ENCODE peak calls at places on chromosomes 13 and 19, in nine cellular contexts. F is uterus, X is ascending aorta, U is PC-9, R is astrocyte of the cerebellum, N is glutamatergic neuron, E is cardiac fibroblast, M is DND-41, O is epithelial cell of proximal tubule. G is an unnamed sample.

GRCh38 chr19:16197188-16197621 is 506 bp upstream of the AP1M1 start:
- DNase-seq in F (no peak), X (no peak), U (no peak), R (peak; percentile 55), N (no peak), E (peak; percentile 81), M (no peak), O (no peak), G (no peak)

GRCh38 chr13:107819071-107819470 is 396.3 kb downstream of the LIG4 start:
- DNase-seq in F (no peak), X (no peak), U (no peak), R (no peak), N (no peak), E (no peak), M (no peak), O (no peak), G (no peak)

GRCh38 chr19:29418106-29418684 is 107.6 kb upstream of the VSTM2B start:
- DNase-seq in F (no peak), X (no peak), U (no peak), R (no peak), N (peak; percentile 45), E (no peak), M (no peak), O (no peak), G (no peak)

GRCh38 chr19:47510516-47511127 is 4.2 kb downstream of the NAPA start:
- DNase-seq in F (no peak), X (no peak), U (no peak), R (no peak), N (no peak), E (no peak), M (no peak), O (no peak), G (no peak)

GRCh38 chr13:40271931-40272775 is 394.3 kb downstream of the FOXO1 start:
- DNase-seq in F (peak; percentile 84), X (peak; percentile 27), U (peak; percentile 74), R (peak; percentile 94), N (no peak), E (peak; percentile 88), M (no peak), O (peak; percentile 44), G (no peak)

GRCh38 chr13:48265217-48265815 is 32.3 kb downstream of the ITM2B start:
- DNase-seq in F (no peak), X (no peak), U (no peak), R (no peak), N (no peak), E (no peak), M (no peak), O (no peak), G (no peak)

GRCh38 chr19:41739361-41739760 is 16.0 kb upstream of the CEACAM6 start:
- DNase-seq in F (no peak), X (no peak), U (no peak), R (no peak), N (no peak), E (no peak), M (no peak), O (no peak), G (no peak)

GRCh38 chr13:44972956-44973581 is 16.2 kb downstream of the NUFIP1 start:
- DNase-seq in F (no peak), X (no peak), U (no peak), R (peak; percentile 20), N (no peak), E (peak; percentile 56), M (no peak), O (no peak), G (no peak)

GRCh38 chr19:1400281-1401137 is 833 bp downstream of the GAMT start:
- DNase-seq in F (no peak), X (no peak), U (no peak), R (no peak), N (peak; percentile 51), E (peak; percentile 23), M (peak; percentile 43), O (no peak), G (no peak)

GRCh38 chr19:1402411-1403070 is 1.2 kb upstream of the GAMT start:
- DNase-seq in F (no peak), X (no peak), U (no peak), R (no peak), N (no peak), E (no peak), M (no peak), O (no peak), G (no peak)

GRCh38 chr19:1401138-1401888 is at the start of gene GAMT:
- DNase-seq in F (no peak), X (no peak), U (peak; percentile 31), R (no peak), N (peak; percentile 61), E (peak; percentile 41), M (peak; percentile 76), O (no peak), G (peak; percentile 44)

GRCh38 chr19:1399745-1400144 is 1.6 kb downstream of the GAMT start:
- DNase-seq in F (no peak), X (no peak), U (no peak), R (no peak), N (no peak), E (no peak), M (no peak), O (no peak), G (no peak)

DNA sequence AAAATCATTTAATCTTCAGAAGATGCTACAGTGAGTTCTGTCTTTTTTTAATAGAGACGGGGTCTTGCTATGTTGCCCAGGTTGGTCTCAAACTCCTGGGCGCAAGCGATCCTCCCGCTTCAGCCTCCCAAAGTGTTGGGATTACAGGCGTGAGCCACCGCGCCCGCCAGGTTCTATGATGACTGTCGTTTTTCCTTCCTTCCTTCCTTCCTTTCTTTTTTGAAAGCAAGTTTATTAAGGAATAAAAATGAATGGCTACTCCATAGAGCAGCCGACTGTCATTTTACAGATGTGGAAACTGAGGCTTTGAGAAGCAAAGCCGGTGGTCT is 511 bp upstream of the GAMT start:
- DNase-seq in F (no peak), X (no peak), U (no peak), R (no peak), N (no peak), E (no peak), M (no peak), O (no peak), G (no peak)
- TF ChIP-seq CTCF in F (no peak), X (no peak), U (no peak), R (no peak), N (no peak), E (no peak), M (no peak), O (no peak), G (no peak)

GRCh38 chr13:36841411-36841810 is 22.4 kb downstream of the RFXAP start:
- DNase-seq in F (no peak), X (no peak), U (no peak), R (no peak), N (no peak), E (no peak), M (no peak), O (no peak), G (no peak)
- TF ChIP-seq CTCF in F (no peak), X (no peak), U (peak; percentile 21), R (no peak), N (no peak), E (no peak), M (peak; percentile 5), O (peak; percentile 21), G (no peak)

DNA sequence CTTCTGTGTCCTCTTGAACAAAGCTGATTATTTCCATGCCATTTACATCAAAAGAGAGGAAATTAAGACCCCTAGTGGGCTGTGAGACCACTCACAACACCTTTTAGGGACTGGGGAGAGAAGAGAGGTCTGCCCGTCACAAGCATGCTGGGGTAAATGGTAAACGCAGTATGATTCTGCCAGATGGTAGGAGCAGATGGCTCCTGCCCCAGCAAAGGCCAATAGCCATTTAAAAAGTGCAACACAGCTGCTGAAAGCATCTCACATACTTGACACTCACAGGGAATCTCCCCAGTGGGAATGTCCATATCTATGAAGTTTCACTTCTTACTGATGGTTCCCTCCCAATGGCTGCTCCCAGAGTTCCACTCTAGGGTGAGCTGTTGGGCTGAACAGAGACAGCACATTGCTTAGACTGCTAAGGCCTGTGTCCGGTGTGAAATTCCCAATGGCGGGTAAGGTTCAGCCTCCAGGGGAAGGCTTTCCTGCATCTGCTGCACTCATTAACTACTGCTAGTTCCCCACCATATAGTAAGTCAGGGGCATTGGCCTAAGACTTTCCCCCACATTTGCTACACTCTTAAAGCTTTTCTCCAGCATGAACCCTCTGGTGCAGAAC is 7.4 kb downstream of the ZNF671 start:
- DNase-seq in F (no peak), X (no peak), U (no peak), R (no peak), N (peak; percentile 34), E (no peak), M (no peak), O (no peak), G (no peak)
- TF ChIP-seq CTCF in F (no peak), X (no peak), U (no peak), R (no peak), N (peak; percentile 22), E (no peak), M (no peak), O (no peak), G (no peak)

GRCh38 chr19:1101337-1101698 is 2.5 kb upstream of the GPX4 start:
- DNase-seq in F (peak; percentile 58), X (no peak), U (no peak), R (no peak), N (no peak), E (no peak), M (no peak), O (no peak), G (no peak)

GRCh38 chr19:1097810-1098176 is 2.6 kb upstream of the POLR2E start:
- DNase-seq in F (no peak), X (no peak), U (no peak), R (no peak), N (no peak), E (no peak), M (no peak), O (no peak), G (no peak)

GRCh38 chr19:1094655-1094977 is 559 bp downstream of the POLR2E start:
- DNase-seq in F (no peak), X (no peak), U (no peak), R (no peak), N (no peak), E (no peak), M (no peak), O (no peak), G (no peak)

GRCh38 chr19:1094978-1095701 is at the start of gene POLR2E:
- DNase-seq in F (peak; percentile 98), X (peak; percentile 96), U (peak; percentile 97), R (peak; percentile 97), N (peak; percentile 98), E (peak; percentile 99), M (peak; percentile 97), O (peak; percentile 58), G (peak; percentile 99)

DNA sequence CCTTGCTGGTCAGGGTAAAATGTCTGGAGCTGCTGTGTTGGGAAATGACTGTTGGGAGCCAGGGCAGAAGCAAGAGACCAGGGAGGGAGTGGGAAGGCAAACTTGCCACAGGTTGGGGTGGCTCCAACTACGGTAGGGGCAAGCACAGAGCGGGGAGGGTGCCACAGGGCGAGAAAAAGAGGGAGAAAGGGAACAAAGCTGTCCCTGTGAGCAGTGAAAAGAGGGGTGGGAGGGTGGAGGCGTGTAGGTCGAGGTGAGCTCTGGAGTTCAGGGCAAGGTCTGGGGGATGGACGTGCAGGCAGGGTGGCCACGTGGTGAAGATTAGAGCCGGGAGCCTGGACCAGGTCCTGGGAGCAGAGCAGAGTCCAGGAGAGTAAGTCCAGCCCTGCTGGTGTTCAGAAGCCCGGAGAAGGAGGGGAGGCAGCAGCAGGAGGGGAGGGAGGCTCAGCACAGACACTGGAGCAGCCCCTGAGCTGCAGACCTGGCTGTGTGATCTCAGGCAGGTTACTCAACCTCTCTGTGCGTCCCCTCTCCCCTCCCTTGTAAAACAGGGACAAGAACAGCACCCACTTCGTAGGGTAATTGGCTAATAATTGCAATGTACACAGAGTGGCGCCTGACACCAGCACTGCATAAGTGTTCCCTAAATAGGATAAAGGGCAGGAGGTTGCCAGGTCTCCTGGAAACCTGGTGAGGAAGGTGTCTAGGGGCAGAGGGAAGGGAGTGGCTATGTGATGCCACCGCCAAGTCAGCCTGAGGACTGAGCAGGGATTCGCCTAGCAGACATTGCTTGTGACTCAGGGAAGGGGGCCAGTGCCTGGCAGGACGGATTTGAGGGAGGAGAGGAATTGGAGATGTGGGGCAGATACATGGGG is 3.2 kb upstream of the POLR2E start:
- DNase-seq in F (no peak), X (no peak), U (peak; percentile 81), R (no peak), N (no peak), E (no peak), M (no peak), O (no peak), G (no peak)
- TF ChIP-seq CTCF in F (no peak), X (no peak), U (no peak), R (no peak), N (no peak), E (no peak), M (no peak), O (no peak), G (no peak)

G was measured in progenitor cell of endocrine pancreas.